ENCODE peak calls at places on chromosome 13, in five cellular contexts. P, B, A, I and Q are unnamed samples.
A peak's percentile ranks its signal among the peaks of the same experiment; 100 is the strongest.

GRCh38 chr13:24050292-24050711 is 110.2 kb upstream of the SPATA13 start:
- DNase-seq in I (peak; percentile 76), P (no peak), B (no peak), A (no peak), Q (no peak)

GRCh38 chr13:27926644-27927434 is 7.0 kb downstream of the PDX1 start:
- DNase-seq in A (no peak), B (peak; percentile 21), I (no peak), P (no peak), Q (no peak)

GRCh38 chr13:109900320-109900719 is 113.9 kb upstream of the IRS2 start:
- DNase-seq in A (no peak), B (no peak), P (no peak), I (no peak), Q (no peak)

GRCh38 chr13:51638497-51638871 is 54.2 kb downstream of the WDFY2 start:
- DNase-seq in B (no peak), P (no peak), A (no peak), I (peak; percentile 45), Q (no peak)

GRCh38 chr13:23288564-23288963 is 107.8 kb downstream of the SGCG start:
- DNase-seq in B (no peak), I (no peak), P (no peak), A (no peak), Q (no peak)

GRCh38 chr13:95533545-95534135 is 18.9 kb upstream of the CLDN10 start:
- DNase-seq in A (no peak), I (no peak), P (no peak), B (no peak), Q (no peak)

GRCh38 chr13:108200781-108201398 is 14.4 kb downstream of the LIG4 start:
- DNase-seq in I (peak; percentile 81), B (no peak), P (no peak), A (no peak), Q (no peak)

GRCh38 chr13:29493796-29494195 is 101.7 kb downstream of the SLC7A1 start:
- DNase-seq in B (no peak), I (peak; percentile 19), P (no peak), A (no peak), Q (no peak)

GRCh38 chr13:29111446-29111845 is 291.3 kb downstream of the MTUS2 start:
- DNase-seq in A (no peak), B (no peak), P (peak; percentile 13), I (peak; percentile 5), Q (no peak)